ENCODE peak calls at places on chromosomes 7 and 10, in eight cellular contexts. J is CD4-positive, CD25-positive, alpha-beta regulatory T cell; Y is dorsolateral prefrontal cortex; H is PC-9; R is tibial artery; F is IMR-90; Q is uterus; K is fibroblast of lung. V is an unnamed sample.

GRCh38 chr10:15084502-15084922 is 4.1 kb downstream of the ACBD7 start:
- DNase-seq in J (peak; percentile 58), Y (no peak), H (peak; percentile 75), R (no peak), F (peak; percentile 92), Q (peak; percentile 75), K (peak; percentile 99), V (no peak)

GRCh38 chr7:449249-450019 is 70.2 kb downstream of the PDGFA start:
- DNase-seq in J (no peak), Y (no peak), H (no peak), R (no peak), F (no peak), Q (no peak), K (no peak), V (no peak)

GRCh38 chr10:7329219-7329618 is 81.6 kb downstream of the SFMBT2 start:
- DNase-seq in J (no peak), Y (no peak), H (no peak), R (no peak), F (no peak), Q (no peak), K (no peak), V (no peak)

GRCh38 chr7:46282155-46282554 is 361.1 kb upstream of the IGFBP3 start:
- DNase-seq in J (no peak), Y (no peak), H (no peak), R (no peak), F (no peak), Q (no peak), K (no peak), V (no peak)

GRCh38 chr7:2231992-2232765 is 566 bp downstream of the MAD1L1 start:
- DNase-seq in J (peak; percentile 25), Y (no peak), H (peak; percentile 34), R (no peak), F (no peak), Q (no peak), K (peak; percentile 15), V (no peak)

GRCh38 chr10:111475720-111476119 is 398.9 kb downstream of the ADRA2A start:
- DNase-seq in J (no peak), Y (no peak), H (no peak), R (no peak), F (no peak), Q (no peak), K (peak; percentile 79), V (no peak)

GRCh38 chr10:96133135-96133534 is 3.0 kb downstream of the ZNF518A start:
- DNase-seq in J (no peak), Y (no peak), H (no peak), R (no peak), F (peak; percentile 73), Q (no peak), K (peak; percentile 38), V (no peak)

GRCh38 chr7:55188590-55189446 is 170.0 kb downstream of the EGFR start:
- DNase-seq in J (no peak), Y (no peak), H (no peak), R (no peak), F (no peak), Q (no peak), K (no peak), V (no peak)

GRCh38 chr10:77989081-77989724 is 40.1 kb downstream of the POLR3A start:
- DNase-seq in J (no peak), Y (peak; percentile 40), H (no peak), R (no peak), F (peak; percentile 22), Q (peak; percentile 8), K (peak; percentile 63), V (no peak)

DNA sequence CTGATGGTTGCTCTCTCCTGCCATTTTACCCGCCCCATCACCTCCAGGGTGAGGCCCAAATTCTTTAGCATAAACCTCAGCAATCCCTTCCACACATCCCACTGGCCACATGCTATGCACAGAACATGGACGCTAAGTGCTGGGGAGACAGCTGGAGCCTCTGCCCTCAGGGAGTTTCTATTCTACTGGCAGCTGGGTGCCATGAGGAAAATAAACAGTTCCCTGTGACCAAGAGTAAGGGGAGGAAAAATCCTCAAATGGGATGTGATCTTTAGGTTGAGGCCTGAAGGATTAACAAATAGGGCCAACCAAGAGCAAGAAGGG is 1.2 kb downstream of the PARP12 start:
- DNase-seq in J (no peak), Y (no peak), H (no peak), R (no peak), F (no peak), Q (no peak), K (peak; percentile 7), V (no peak)
- H3K27ac ChIP-seq in J (peak overlapping the region; percentile 91), Y (no peak overlapping the region), H (no peak overlapping the region), R (peak overlapping the region; percentile 88), F (no peak overlapping the region), Q (peak overlapping the region; percentile 97), K (peak overlapping the region; percentile 41), V (peak overlapping the region; percentile 90)

GRCh38 chr10:21721000-21721670 is 187.1 kb downstream of the MLLT10 start:
- DNase-seq in J (no peak), Y (no peak), H (no peak), R (no peak), F (peak; percentile 68), Q (no peak), K (peak; percentile 56), V (no peak)
- H3K4me3 ChIP-seq in J (no peak overlapping the region), Y (no peak overlapping the region), H (no peak overlapping the region), R (no peak overlapping the region), F (no peak overlapping the region), Q (no peak overlapping the region), K (no peak overlapping the region), V (no peak overlapping the region)

DNA sequence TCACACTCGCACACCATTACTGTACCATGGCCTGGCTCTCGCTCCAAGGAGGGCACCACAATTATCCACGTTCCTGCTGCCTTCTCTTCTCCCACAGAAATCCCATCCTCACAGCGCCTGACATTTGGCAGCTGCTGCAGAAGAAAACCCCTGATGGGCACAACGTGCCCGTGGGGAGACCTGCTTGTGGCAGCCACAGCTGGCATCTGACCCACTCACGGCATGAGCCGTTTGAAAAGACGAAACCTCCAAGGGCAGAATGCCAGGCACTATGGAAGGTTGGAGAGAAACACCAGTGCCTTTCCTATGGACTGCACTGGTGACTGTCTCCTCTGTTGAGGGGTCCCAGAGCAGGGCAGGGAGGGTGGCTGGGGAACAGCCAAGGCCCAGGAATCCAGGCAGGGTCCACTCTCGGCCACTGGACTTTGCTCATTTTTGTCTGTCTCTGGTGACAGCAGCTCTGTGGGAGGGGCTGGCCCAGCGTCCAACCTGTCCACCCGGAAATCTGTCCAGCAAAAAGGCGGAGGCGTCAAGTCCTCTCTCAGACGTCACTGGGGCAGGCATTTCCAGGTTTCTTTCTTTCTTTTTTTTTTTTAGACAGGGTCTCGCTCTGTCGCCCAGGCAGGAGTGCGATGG is 61.0 kb upstream of the MKRN1 start:
- DNase-seq in J (no peak), Y (no peak), H (no peak), R (peak; percentile 29), F (no peak), Q (no peak), K (no peak), V (no peak)
- H3K27ac ChIP-seq in J (no peak overlapping the region), Y (no peak overlapping the region), H (no peak overlapping the region), R (no peak overlapping the region), F (no peak overlapping the region), Q (peak overlapping the region; percentile 93), K (no peak overlapping the region), V (no peak overlapping the region)

GRCh38 chr7:39306028-39306570 is 260.1 kb upstream of the YAE1 start:
- DNase-seq in J (no peak), Y (no peak), H (no peak), R (no peak), F (no peak), Q (no peak), K (no peak), V (no peak)
- H3K4me3 ChIP-seq in J (no peak overlapping the region), Y (no peak overlapping the region), H (no peak overlapping the region), R (no peak overlapping the region), F (no peak overlapping the region), Q (no peak overlapping the region), K (no peak overlapping the region), V (no peak overlapping the region)

GRCh38 chr10:123139165-123139520 is 3.4 kb downstream of the HMX3 start:
- DNase-seq in J (no peak), Y (no peak), H (no peak), R (no peak), F (no peak), Q (no peak), K (no peak), V (no peak)
- H3K27ac ChIP-seq in J (no peak overlapping the region), Y (no peak overlapping the region), H (no peak overlapping the region), R (no peak overlapping the region), F (no peak overlapping the region), Q (no peak overlapping the region), K (no peak overlapping the region), V (no peak overlapping the region)